ENCODE peak calls at places on chromosomes 7 and 10, in eight cellular contexts. Y is GM03348; E is NCI-H460; S is breast epithelium; K is CD4-positive, alpha-beta T cell; V is neural progenitor cell; Q is HEK293T; I is posterior cingulate gyrus. N is an unnamed sample.

GRCh38 chr10:113019692-113020424 is 69.8 kb downstream of the TCF7L2 start:
- DNase-seq in Q (no peak), V (peak; percentile 85), I (no peak), E (no peak), S (no peak), Y (no peak), K (no peak), N (no peak)

GRCh38 chr10:209357-209756 is 74.1 kb downstream of the ZMYND11 start:
- DNase-seq in I (no peak), V (no peak), E (no peak), Y (no peak), K (no peak), S (no peak), Q (no peak), N (no peak)

GRCh38 chr10:70462349-70462984 is 16.1 kb upstream of the PALD1 start:
- DNase-seq in Y (peak; percentile 24), Q (no peak), I (peak; percentile 91), V (peak; percentile 1), E (no peak), K (no peak), S (peak; percentile 65), N (peak; percentile 21)

GRCh38 chr10:4767033-4767814 is 58.8 kb upstream of the AKR1E2 start:
- DNase-seq in E (peak; percentile 38), I (no peak), S (no peak), V (peak; percentile 42), Q (peak; percentile 13), Y (peak; percentile 18), K (no peak), N (peak; percentile 13)

GRCh38 chr10:119867317-119867716 is 5.3 kb downstream of the MCMBP start:
- DNase-seq in Q (no peak), S (no peak), Y (no peak), K (no peak), V (no peak), I (peak; percentile 71), E (no peak), N (no peak)

GRCh38 chr7:94344826-94345225 is 49.9 kb upstream of the COL1A2 start:
- DNase-seq in V (no peak), K (no peak), I (no peak), S (no peak), E (no peak), Q (no peak), Y (peak; percentile 45), N (no peak)

GRCh38 chr10:17134737-17135260 is 5.2 kb upstream of the CUBN start:
- DNase-seq in S (no peak), Q (no peak), V (peak; percentile 37), E (no peak), Y (no peak), I (no peak), K (no peak), N (no peak)

GRCh38 chr7:66597472-66597871 is 31.2 kb upstream of the KCTD7 start:
- DNase-seq in V (no peak), E (no peak), K (no peak), I (no peak), Q (no peak), S (no peak), Y (no peak), N (no peak)

GRCh38 chr10:118953999-118954398 is 75.5 kb upstream of the NANOS1 start:
- DNase-seq in V (no peak), I (no peak), Q (peak; percentile 2), S (peak; percentile 50), Y (no peak), E (no peak), K (no peak), N (no peak)

GRCh38 chr7:36723951-36724664 is at the start of gene AOAH:
- DNase-seq in E (no peak), Q (no peak), V (no peak), K (peak; percentile 70), S (peak; percentile 40), Y (no peak), I (no peak), N (no peak)

GRCh38 chr7:41189866-41190265 is 513.0 kb downstream of the INHBA start:
- DNase-seq in I (no peak), Q (no peak), V (no peak), E (peak; percentile 87), Y (peak; percentile 66), S (no peak), K (no peak), N (peak; percentile 29)

GRCh38 chr7:15561840-15562239 is at the start of gene AGMO:
- DNase-seq in E (no peak), Q (no peak), S (no peak), K (no peak), I (peak; percentile 82), V (peak; percentile 28), Y (no peak), N (peak; percentile 63)

GRCh38 chr7:120521761-120522737 is 249.1 kb downstream of the KCND2 start:
- DNase-seq in S (no peak), Q (no peak), V (peak; percentile 8), I (no peak), E (peak; percentile 8), Y (no peak), K (no peak), N (no peak)

GRCh38 chr7:80184693-80185092 is 50.1 kb downstream of the GNAI1 start:
- DNase-seq in V (no peak), E (no peak), K (no peak), Y (no peak), I (no peak), S (no peak), Q (no peak), N (no peak)

GRCh38 chr10:70736470-70736982 is 48.7 kb downstream of the TBATA start:
- DNase-seq in S (no peak), K (no peak), Q (no peak), V (no peak), E (no peak), I (no peak), Y (no peak), N (no peak)

GRCh38 chr10:17256627-17257026 is 28.6 kb downstream of the VIM start:
- DNase-seq in S (no peak), E (no peak), V (no peak), Y (no peak), I (no peak), Q (no peak), K (no peak), N (no peak)

GRCh38 chr10:63605568-63605967 is 84.4 kb downstream of the REEP3 start:
- DNase-seq in Q (no peak), E (no peak), Y (no peak), K (no peak), V (peak; percentile 24), S (no peak), I (no peak), N (no peak)

GRCh38 chr7:71752171-71752935 is 620.4 kb downstream of the GALNT17 start:
- DNase-seq in V (peak; percentile 88), S (no peak), K (no peak), Y (peak; percentile 79), Q (peak; percentile 78), E (peak; percentile 38), I (peak; percentile 94), N (peak; percentile 12)

GRCh38 chr7:105759670-105760548 is 116.5 kb downstream of the ATXN7L1 start:
- DNase-seq in V (peak; percentile 57), S (no peak), E (peak; percentile 60), K (no peak), Y (peak; percentile 64), I (no peak), Q (peak; percentile 15), N (peak; percentile 66)

GRCh38 chr7:23016345-23017253 is 2.7 kb upstream of the HYCC1 start:
- DNase-seq in E (no peak), Q (no peak), S (no peak), V (no peak), Y (no peak), I (no peak), K (no peak), N (no peak)

GRCh38 chr10:73653701-73654100 is 2.1 kb downstream of the SYNPO2L start:
- DNase-seq in K (no peak), Q (no peak), Y (no peak), S (no peak), V (peak; percentile 29), I (no peak), E (no peak), N (peak; percentile 40)

GRCh38 chr10:61752111-61753011 is 89.6 kb downstream of the CABCOCO1 start:
- DNase-seq in Q (no peak), K (no peak), E (no peak), I (no peak), S (no peak), V (no peak), Y (peak; percentile 37), N (no peak)

GRCh38 chr7:4119848-4120247 is 562.2 kb upstream of the FOXK1 start:
- DNase-seq in Y (no peak), S (no peak), V (no peak), E (no peak), Q (no peak), I (no peak), K (no peak), N (no peak)

GRCh38 chr7:150778014-150778737 is 22.0 kb downstream of the TMEM176B start:
- DNase-seq in Y (no peak), K (no peak), Q (no peak), I (no peak), E (no peak), S (no peak), V (no peak), N (no peak)

GRCh38 chr7:130324270-130324669 is 20.3 kb upstream of the CPA5 start:
- DNase-seq in I (no peak), S (no peak), Q (no peak), E (no peak), K (no peak), Y (no peak), V (no peak), N (no peak)

GRCh38 chr7:12888727-12889126 is 201.3 kb downstream of the ARL4A start:
- DNase-seq in I (no peak), Q (no peak), Y (peak; percentile 42), K (no peak), E (no peak), V (no peak), S (no peak), N (no peak)

GRCh38 chr10:129958686-129959543 is 5.2 kb downstream of the EBF3 start:
- DNase-seq in I (no peak), V (peak; percentile 76), K (no peak), Q (no peak), E (no peak), Y (no peak), S (no peak), N (no peak)